ENCODE peak calls at places on chromosomes 16 and 17, in five cellular contexts. One of them, this sample, is unnamed.

GRCh38 chr17:17813725-17814095 is 23.1 kb downstream of the SREBF1 start:
- DNase-seq in prostate gland: no peak
- DNase-seq in breast epithelium: no peak
- DNase-seq in stomach: no peak
- DNase-seq in GM23338: no peak
- DNase-seq in this sample: no peak

GRCh38 chr17:6067060-6067459 is 3.1 kb upstream of the WSCD1 start:
- DNase-seq in prostate gland: no peak
- DNase-seq in breast epithelium: no peak
- DNase-seq in stomach: no peak
- DNase-seq in GM23338: no peak
- DNase-seq in this sample: no peak

GRCh38 chr17:43599046-43599395 is 52.9 kb upstream of the ETV4 start:
- DNase-seq in prostate gland: no peak
- DNase-seq in breast epithelium: no peak
- DNase-seq in stomach: no peak
- DNase-seq in GM23338: no peak
- DNase-seq in this sample: no peak

GRCh38 chr17:8629371-8630226 is 926 bp downstream of the MYH10 start:
- DNase-seq in prostate gland: peak
- DNase-seq in breast epithelium: no peak
- DNase-seq in stomach: no peak
- DNase-seq in GM23338: peak
- DNase-seq in this sample: no peak

GRCh38 chr17:37177234-37177633 is 198.6 kb upstream of the C17orf78 start:
- DNase-seq in prostate gland: peak
- DNase-seq in breast epithelium: no peak
- DNase-seq in stomach: no peak
- DNase-seq in GM23338: no peak
- DNase-seq in this sample: no peak

GRCh38 chr17:1783271-1783670 is 21.4 kb downstream of the SERPINF1 start:
- DNase-seq in prostate gland: no peak
- DNase-seq in breast epithelium: no peak
- DNase-seq in stomach: no peak
- DNase-seq in GM23338: no peak
- DNase-seq in this sample: no peak

GRCh38 chr17:72702136-72702735 is 390.3 kb downstream of the SLC39A11 start:
- DNase-seq in prostate gland: no peak
- DNase-seq in breast epithelium: no peak
- DNase-seq in stomach: no peak
- DNase-seq in GM23338: no peak
- DNase-seq in this sample: no peak

GRCh38 chr16:79269211-79269863 is 331.2 kb downstream of the MAF start:
- DNase-seq in prostate gland: no peak
- DNase-seq in breast epithelium: no peak
- DNase-seq in stomach: no peak
- DNase-seq in GM23338: no peak
- DNase-seq in this sample: no peak

GRCh38 chr17:47978324-47978723 is 7.4 kb downstream of the CDK5RAP3 start:
- DNase-seq in prostate gland: peak
- DNase-seq in breast epithelium: no peak
- DNase-seq in stomach: peak
- DNase-seq in GM23338: peak
- DNase-seq in this sample: no peak

GRCh38 chr16:54930034-54930938 is at the start of gene IRX5:
- DNase-seq in prostate gland: peak
- DNase-seq in breast epithelium: peak
- DNase-seq in stomach: peak
- DNase-seq in GM23338: peak
- DNase-seq in this sample: peak

GRCh38 chr16:1471569-1472194 is 3.1 kb downstream of the CLCN7 start:
- DNase-seq in prostate gland: no peak
- DNase-seq in breast epithelium: no peak
- DNase-seq in stomach: no peak
- DNase-seq in GM23338: no peak
- DNase-seq in this sample: no peak

GRCh38 chr17:58587713-58588117 is 73.3 kb upstream of the MTMR4 start:
- DNase-seq in prostate gland: peak
- DNase-seq in breast epithelium: no peak
- DNase-seq in stomach: peak
- DNase-seq in GM23338: peak
- DNase-seq in this sample: peak

GRCh38 chr16:8781797-8782196 is 15.6 kb downstream of the TMEM186 start:
- DNase-seq in prostate gland: no peak
- DNase-seq in breast epithelium: no peak
- DNase-seq in stomach: no peak
- DNase-seq in GM23338: no peak
- DNase-seq in this sample: no peak

GRCh38 chr16:4654387-4654901 is 29.8 kb downstream of the MGRN1 start:
- DNase-seq in prostate gland: no peak
- DNase-seq in breast epithelium: no peak
- DNase-seq in stomach: peak
- DNase-seq in GM23338: no peak
- DNase-seq in this sample: no peak

GRCh38 chr16:49524578-49525315 is 151.1 kb downstream of the C16orf78 start:
- DNase-seq in prostate gland: no peak
- DNase-seq in breast epithelium: no peak
- DNase-seq in stomach: no peak
- DNase-seq in GM23338: no peak
- DNase-seq in this sample: no peak

GRCh38 chr16:72068930-72069329 is 5.9 kb downstream of the HPR start:
- DNase-seq in prostate gland: no peak
- DNase-seq in breast epithelium: no peak
- DNase-seq in stomach: no peak
- DNase-seq in GM23338: no peak
- DNase-seq in this sample: no peak

GRCh38 chr16:8894736-8895334 is 12.7 kb downstream of the LITAFD start:
- DNase-seq in prostate gland: no peak
- DNase-seq in breast epithelium: no peak
- DNase-seq in stomach: no peak
- DNase-seq in GM23338: no peak
- DNase-seq in this sample: no peak

GRCh38 chr17:48100591-48101011 is 677 bp downstream of the CBX1 start:
- DNase-seq in prostate gland: peak
- DNase-seq in breast epithelium: peak
- DNase-seq in stomach: peak
- DNase-seq in GM23338: peak
- DNase-seq in this sample: peak

GRCh38 chr17:51546114-51546513 is 285.8 kb downstream of the UTP18 start:
- DNase-seq in prostate gland: no peak
- DNase-seq in breast epithelium: no peak
- DNase-seq in stomach: no peak
- DNase-seq in GM23338: no peak
- DNase-seq in this sample: no peak

GRCh38 chr17:9271989-9272388 is 250.7 kb downstream of the NTN1 start:
- DNase-seq in prostate gland: no peak
- DNase-seq in breast epithelium: no peak
- DNase-seq in stomach: no peak
- DNase-seq in GM23338: no peak
- DNase-seq in this sample: no peak

GRCh38 chr16:8946544-8946943 is 17.2 kb downstream of the USP7 start:
- DNase-seq in prostate gland: no peak
- DNase-seq in breast epithelium: no peak
- DNase-seq in stomach: no peak
- DNase-seq in GM23338: no peak
- DNase-seq in this sample: no peak

GRCh38 chr16:72426416-72426815 is 254.5 kb upstream of the PMFBP1 start:
- DNase-seq in prostate gland: no peak
- DNase-seq in breast epithelium: no peak
- DNase-seq in stomach: no peak
- DNase-seq in GM23338: no peak
- DNase-seq in this sample: no peak

GRCh38 chr16:525520-526180 is 1.9 kb upstream of the CAPN15 start:
- DNase-seq in prostate gland: no peak
- DNase-seq in breast epithelium: peak
- DNase-seq in stomach: no peak
- DNase-seq in GM23338: no peak
- DNase-seq in this sample: peak

GRCh38 chr16:15907863-15908478 is 19.6 kb upstream of the CEP20 start:
- DNase-seq in prostate gland: no peak
- DNase-seq in breast epithelium: no peak
- DNase-seq in stomach: peak
- DNase-seq in GM23338: peak
- DNase-seq in this sample: no peak

GRCh38 chr17:29138991-29139682 is 41.1 kb downstream of the MYO18A start:
- DNase-seq in prostate gland: no peak
- DNase-seq in breast epithelium: no peak
- DNase-seq in stomach: peak
- DNase-seq in GM23338: no peak
- DNase-seq in this sample: no peak

GRCh38 chr16:84255050-84255810 is 15.4 kb upstream of the KCNG4 start:
- DNase-seq in prostate gland: no peak
- DNase-seq in breast epithelium: no peak
- DNase-seq in stomach: no peak
- DNase-seq in GM23338: no peak
- DNase-seq in this sample: no peak

GRCh38 chr16:78490431-78490830 is 391.0 kb downstream of the WWOX start:
- DNase-seq in prostate gland: no peak
- DNase-seq in breast epithelium: no peak
- DNase-seq in stomach: no peak
- DNase-seq in GM23338: no peak
- DNase-seq in this sample: no peak

GRCh38 chr17:42969006-42969581 is 4.8 kb upstream of the AARSD1 start:
- DNase-seq in prostate gland: no peak
- DNase-seq in breast epithelium: no peak
- DNase-seq in stomach: no peak
- DNase-seq in GM23338: no peak
- DNase-seq in this sample: no peak

GRCh38 chr16:17470871-17471744 is at the start of gene XYLT1:
- DNase-seq in prostate gland: peak
- DNase-seq in breast epithelium: peak
- DNase-seq in stomach: peak
- DNase-seq in GM23338: peak
- DNase-seq in this sample: no peak

GRCh38 chr17:68057531-68057952 is 22.0 kb downstream of the KPNA2 start:
- DNase-seq in prostate gland: no peak
- DNase-seq in breast epithelium: no peak
- DNase-seq in stomach: peak
- DNase-seq in GM23338: peak
- DNase-seq in this sample: no peak

GRCh38 chr17:68706351-68706750 is 105.2 kb upstream of the FAM20A start:
- DNase-seq in prostate gland: no peak
- DNase-seq in breast epithelium: no peak
- DNase-seq in stomach: no peak
- DNase-seq in GM23338: no peak
- DNase-seq in this sample: no peak

GRCh38 chr17:15262291-15263205 is 2.6 kb downstream of the PMP22 start:
- DNase-seq in prostate gland: peak
- DNase-seq in breast epithelium: peak
- DNase-seq in stomach: peak
- DNase-seq in GM23338: peak
- DNase-seq in this sample: peak

GRCh38 chr17:15263680-15264079 is 1.4 kb downstream of the PMP22 start:
- DNase-seq in prostate gland: no peak
- DNase-seq in breast epithelium: no peak
- DNase-seq in stomach: no peak
- DNase-seq in GM23338: no peak
- DNase-seq in this sample: no peak

GRCh38 chr17:15264542-15264941 is 584 bp downstream of the PMP22 start:
- DNase-seq in prostate gland: peak
- DNase-seq in breast epithelium: peak
- DNase-seq in stomach: peak
- DNase-seq in GM23338: no peak
- DNase-seq in this sample: no peak

GRCh38 chr17:15261818-15262290 is 3.3 kb downstream of the PMP22 start:
- DNase-seq in prostate gland: no peak
- DNase-seq in breast epithelium: no peak
- DNase-seq in stomach: no peak
- DNase-seq in GM23338: peak
- DNase-seq in this sample: no peak

GRCh38 chr17:15263206-15263579 is 1.9 kb downstream of the PMP22 start:
- DNase-seq in prostate gland: peak
- DNase-seq in breast epithelium: peak
- DNase-seq in stomach: peak
- DNase-seq in GM23338: peak
- DNase-seq in this sample: no peak
- TF ChIP-seq POLR2AphosphoS5 in prostate gland: peak
- TF ChIP-seq POLR2AphosphoS5 in breast epithelium: peak
- TF ChIP-seq POLR2AphosphoS5 in stomach: peak
- TF ChIP-seq POLR2AphosphoS5 in GM23338: no peak
- TF ChIP-seq POLR2AphosphoS5 in this sample: no peak

GRCh38 chr17:75090871-75091854 is 3.4 kb downstream of the SLC16A5 start:
- DNase-seq in prostate gland: no peak
- DNase-seq in breast epithelium: no peak
- DNase-seq in stomach: peak
- DNase-seq in GM23338: no peak
- DNase-seq in this sample: no peak
- TF ChIP-seq POLR2AphosphoS5 in prostate gland: no peak
- TF ChIP-seq POLR2AphosphoS5 in breast epithelium: no peak
- TF ChIP-seq POLR2AphosphoS5 in stomach: no peak
- TF ChIP-seq POLR2AphosphoS5 in GM23338: no peak
- TF ChIP-seq POLR2AphosphoS5 in this sample: peak

DNA sequence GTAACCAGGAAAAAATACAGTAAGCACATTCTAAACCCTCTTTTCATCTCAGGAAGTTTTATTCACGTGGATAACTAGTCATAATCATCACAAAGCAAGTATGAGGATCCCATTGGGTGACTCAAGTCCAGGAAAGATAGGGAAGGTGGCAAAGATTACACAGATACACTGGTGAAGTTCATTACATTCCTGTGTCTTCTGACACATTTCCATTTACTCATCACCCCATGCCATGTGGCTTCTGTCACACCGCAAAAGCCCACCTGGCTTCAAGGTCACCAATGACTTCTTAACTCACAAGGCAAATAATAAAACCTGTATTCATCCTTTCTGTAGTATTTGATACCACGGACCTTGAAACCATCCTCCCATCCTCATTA is 17.0 kb downstream of the HS3ST3A1 start:
- DNase-seq in prostate gland: no peak
- DNase-seq in breast epithelium: no peak
- DNase-seq in stomach: no peak
- DNase-seq in GM23338: no peak
- DNase-seq in this sample: no peak
- TF ChIP-seq POLR2AphosphoS5 in prostate gland: no peak
- TF ChIP-seq POLR2AphosphoS5 in breast epithelium: no peak
- TF ChIP-seq POLR2AphosphoS5 in stomach: no peak
- TF ChIP-seq POLR2AphosphoS5 in GM23338: no peak
- TF ChIP-seq POLR2AphosphoS5 in this sample: no peak

DNA sequence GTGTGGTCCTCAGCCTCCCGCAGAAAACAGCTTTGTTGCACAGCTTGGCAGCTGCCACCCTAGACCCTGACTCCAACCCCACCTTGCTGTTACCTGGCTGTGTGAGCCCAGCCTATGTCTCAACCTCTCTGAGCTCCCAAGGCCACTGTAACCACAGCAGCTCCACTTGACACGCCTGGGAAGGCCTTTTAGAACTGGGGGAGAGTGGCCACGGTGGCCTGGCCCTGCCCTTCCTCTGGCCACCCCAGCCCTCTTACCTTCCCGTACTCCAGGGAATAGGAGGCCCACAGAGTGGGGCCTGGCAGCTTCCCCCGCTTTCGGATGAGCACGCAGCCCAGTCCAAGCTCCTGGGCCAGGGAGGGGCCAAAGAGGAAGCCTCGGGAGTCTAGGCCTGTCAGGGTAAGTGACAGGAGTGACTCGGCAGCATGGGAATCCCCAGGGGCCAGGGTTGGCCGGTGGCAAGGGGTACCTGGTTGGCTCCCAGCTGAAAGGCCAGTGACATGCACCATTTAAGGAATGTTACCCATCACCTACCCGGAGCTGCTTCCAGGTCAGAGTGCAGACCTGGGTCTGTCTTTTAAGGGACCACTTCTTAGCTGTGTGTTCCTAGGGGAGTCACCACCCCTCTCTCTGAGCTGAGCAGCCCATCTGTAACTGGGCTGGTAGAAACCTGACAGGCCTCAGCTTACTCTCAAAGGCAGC is 1.4 kb downstream of the APRT start:
- DNase-seq in prostate gland: no peak
- DNase-seq in breast epithelium: no peak
- DNase-seq in stomach: no peak
- DNase-seq in GM23338: no peak
- DNase-seq in this sample: no peak
- TF ChIP-seq POLR2AphosphoS5 in prostate gland: no peak
- TF ChIP-seq POLR2AphosphoS5 in breast epithelium: no peak
- TF ChIP-seq POLR2AphosphoS5 in stomach: no peak
- TF ChIP-seq POLR2AphosphoS5 in GM23338: no peak
- TF ChIP-seq POLR2AphosphoS5 in this sample: no peak

This sample was measured in Panc1.